ENCODE peak calls at places on chromosomes 11 and 22, in five cellular contexts. One of them, this sample, is unnamed.

GRCh38 chr11:17845431-17845881 is 110.9 kb downstream of the KCNC1 start:
- DNase-seq in stimulated activated CD4-positive, alpha-beta T cell treated with anti-CD3 and anti-CD28 coated beads, Interleukin-12 subunit alpha, Interleukin-12 subunit beta, amount 100 ng/mL, for 4 hours: no peak
- DNase-seq in mammary epithelial cell: peak; percentile 89
- DNase-seq in NCI-H1436: no peak
- DNase-seq in COLO829: no peak
- DNase-seq in this sample: no peak

GRCh38 chr11:111765320-111765983 is 737 bp downstream of the PPP2R1B start:
- DNase-seq in stimulated activated CD4-positive, alpha-beta T cell treated with anti-CD3 and anti-CD28 coated beads, Interleukin-12 subunit alpha, Interleukin-12 subunit beta, amount 100 ng/mL, for 4 hours: no peak
- DNase-seq in NCI-H1436: no peak
- DNase-seq in COLO829: peak; percentile 3
- DNase-seq in mammary epithelial cell: peak; percentile 16
- DNase-seq in this sample: no peak

GRCh38 chr22:24101966-24102365 is 79.3 kb upstream of the SUSD2 start:
- DNase-seq in mammary epithelial cell: no peak
- DNase-seq in COLO829: no peak
- DNase-seq in stimulated activated CD4-positive, alpha-beta T cell treated with anti-CD3 and anti-CD28 coated beads, Interleukin-12 subunit alpha, Interleukin-12 subunit beta, amount 100 ng/mL, for 4 hours: no peak
- DNase-seq in NCI-H1436: no peak
- DNase-seq in this sample: no peak

GRCh38 chr11:112467721-112468120 is 207.1 kb upstream of the PLET1 start:
- DNase-seq in NCI-H1436: no peak
- DNase-seq in stimulated activated CD4-positive, alpha-beta T cell treated with anti-CD3 and anti-CD28 coated beads, Interleukin-12 subunit alpha, Interleukin-12 subunit beta, amount 100 ng/mL, for 4 hours: no peak
- DNase-seq in COLO829: no peak
- DNase-seq in mammary epithelial cell: no peak
- DNase-seq in this sample: no peak

GRCh38 chr11:2268911-2269600 is 1.3 kb downstream of the ASCL2 start:
- DNase-seq in NCI-H1436: no peak
- DNase-seq in stimulated activated CD4-positive, alpha-beta T cell treated with anti-CD3 and anti-CD28 coated beads, Interleukin-12 subunit alpha, Interleukin-12 subunit beta, amount 100 ng/mL, for 4 hours: peak; percentile 84
- DNase-seq in COLO829: no peak
- DNase-seq in mammary epithelial cell: peak; percentile 47
- DNase-seq in this sample: peak; percentile 60

GRCh38 chr22:23270212-23270733 is 90.0 kb downstream of the BCR start:
- DNase-seq in mammary epithelial cell: no peak
- DNase-seq in NCI-H1436: no peak
- DNase-seq in stimulated activated CD4-positive, alpha-beta T cell treated with anti-CD3 and anti-CD28 coated beads, Interleukin-12 subunit alpha, Interleukin-12 subunit beta, amount 100 ng/mL, for 4 hours: no peak
- DNase-seq in COLO829: no peak
- DNase-seq in this sample: no peak

GRCh38 chr11:29679996-29680395 is 336.8 kb downstream of the KCNA4 start:
- DNase-seq in NCI-H1436: no peak
- DNase-seq in COLO829: no peak
- DNase-seq in mammary epithelial cell: no peak
- DNase-seq in stimulated activated CD4-positive, alpha-beta T cell treated with anti-CD3 and anti-CD28 coated beads, Interleukin-12 subunit alpha, Interleukin-12 subunit beta, amount 100 ng/mL, for 4 hours: no peak
- DNase-seq in this sample: no peak

GRCh38 chr11:14577290-14577689 is 57.1 kb upstream of the PSMA1 start:
- DNase-seq in mammary epithelial cell: no peak
- DNase-seq in COLO829: no peak
- DNase-seq in NCI-H1436: no peak
- DNase-seq in stimulated activated CD4-positive, alpha-beta T cell treated with anti-CD3 and anti-CD28 coated beads, Interleukin-12 subunit alpha, Interleukin-12 subunit beta, amount 100 ng/mL, for 4 hours: no peak
- DNase-seq in this sample: no peak

GRCh38 chr11:77299528-77299993 is 1.9 kb downstream of the GDPD4 start:
- DNase-seq in COLO829: no peak
- DNase-seq in NCI-H1436: no peak
- DNase-seq in stimulated activated CD4-positive, alpha-beta T cell treated with anti-CD3 and anti-CD28 coated beads, Interleukin-12 subunit alpha, Interleukin-12 subunit beta, amount 100 ng/mL, for 4 hours: no peak
- DNase-seq in mammary epithelial cell: peak; percentile 78
- DNase-seq in this sample: no peak

GRCh38 chr11:35354644-35355043 is 64.7 kb downstream of the SLC1A2 start:
- DNase-seq in NCI-H1436: no peak
- DNase-seq in mammary epithelial cell: no peak
- DNase-seq in stimulated activated CD4-positive, alpha-beta T cell treated with anti-CD3 and anti-CD28 coated beads, Interleukin-12 subunit alpha, Interleukin-12 subunit beta, amount 100 ng/mL, for 4 hours: no peak
- DNase-seq in COLO829: no peak
- DNase-seq in this sample: no peak

GRCh38 chr11:66643745-66644437 is 5.4 kb downstream of the RBM4 start:
- DNase-seq in NCI-H1436: no peak
- DNase-seq in COLO829: no peak
- DNase-seq in stimulated activated CD4-positive, alpha-beta T cell treated with anti-CD3 and anti-CD28 coated beads, Interleukin-12 subunit alpha, Interleukin-12 subunit beta, amount 100 ng/mL, for 4 hours: no peak
- DNase-seq in mammary epithelial cell: no peak
- DNase-seq in this sample: no peak

GRCh38 chr11:100816823-100817222 is 129.7 kb downstream of the ARHGAP42 start:
- DNase-seq in mammary epithelial cell: no peak
- DNase-seq in COLO829: no peak
- DNase-seq in NCI-H1436: no peak
- DNase-seq in stimulated activated CD4-positive, alpha-beta T cell treated with anti-CD3 and anti-CD28 coated beads, Interleukin-12 subunit alpha, Interleukin-12 subunit beta, amount 100 ng/mL, for 4 hours: no peak
- DNase-seq in this sample: no peak

GRCh38 chr11:123166095-123166559 is 28.9 kb downstream of the CLMP start:
- DNase-seq in NCI-H1436: no peak
- DNase-seq in mammary epithelial cell: peak; percentile 66
- DNase-seq in COLO829: peak; percentile 25
- DNase-seq in stimulated activated CD4-positive, alpha-beta T cell treated with anti-CD3 and anti-CD28 coated beads, Interleukin-12 subunit alpha, Interleukin-12 subunit beta, amount 100 ng/mL, for 4 hours: peak; percentile 3
- DNase-seq in this sample: peak; percentile 8

GRCh38 chr11:73244589-73245240 is 26.6 kb downstream of the P2RY2 start:
- DNase-seq in NCI-H1436: no peak
- DNase-seq in mammary epithelial cell: no peak
- DNase-seq in COLO829: no peak
- DNase-seq in stimulated activated CD4-positive, alpha-beta T cell treated with anti-CD3 and anti-CD28 coated beads, Interleukin-12 subunit alpha, Interleukin-12 subunit beta, amount 100 ng/mL, for 4 hours: no peak
- DNase-seq in this sample: no peak

GRCh38 chr11:17650601-17650911 is 68.8 kb upstream of the MYOD1 start:
- DNase-seq in COLO829: no peak
- DNase-seq in mammary epithelial cell: no peak
- DNase-seq in stimulated activated CD4-positive, alpha-beta T cell treated with anti-CD3 and anti-CD28 coated beads, Interleukin-12 subunit alpha, Interleukin-12 subunit beta, amount 100 ng/mL, for 4 hours: no peak
- DNase-seq in NCI-H1436: no peak
- DNase-seq in this sample: no peak

GRCh38 chr11:117792241-117792640 is 4.8 kb downstream of the DSCAML1 start:
- DNase-seq in stimulated activated CD4-positive, alpha-beta T cell treated with anti-CD3 and anti-CD28 coated beads, Interleukin-12 subunit alpha, Interleukin-12 subunit beta, amount 100 ng/mL, for 4 hours: no peak
- DNase-seq in COLO829: no peak
- DNase-seq in NCI-H1436: no peak
- DNase-seq in mammary epithelial cell: no peak
- DNase-seq in this sample: no peak

GRCh38 chr22:23791737-23792645 is 5.2 kb downstream of the SMARCB1 start:
- DNase-seq in stimulated activated CD4-positive, alpha-beta T cell treated with anti-CD3 and anti-CD28 coated beads, Interleukin-12 subunit alpha, Interleukin-12 subunit beta, amount 100 ng/mL, for 4 hours: no peak
- DNase-seq in NCI-H1436: no peak
- DNase-seq in mammary epithelial cell: no peak
- DNase-seq in COLO829: no peak
- DNase-seq in this sample: no peak

GRCh38 chr11:2798951-2799761 is 86.4 kb downstream of the CDKN1C start:
- DNase-seq in NCI-H1436: no peak
- DNase-seq in mammary epithelial cell: no peak
- DNase-seq in COLO829: no peak
- DNase-seq in stimulated activated CD4-positive, alpha-beta T cell treated with anti-CD3 and anti-CD28 coated beads, Interleukin-12 subunit alpha, Interleukin-12 subunit beta, amount 100 ng/mL, for 4 hours: no peak
- DNase-seq in this sample: peak; percentile 7

GRCh38 chr22:50071432-50072166 is 13.5 kb upstream of the TTLL8 start:
- DNase-seq in stimulated activated CD4-positive, alpha-beta T cell treated with anti-CD3 and anti-CD28 coated beads, Interleukin-12 subunit alpha, Interleukin-12 subunit beta, amount 100 ng/mL, for 4 hours: no peak
- DNase-seq in COLO829: no peak
- DNase-seq in NCI-H1436: no peak
- DNase-seq in mammary epithelial cell: peak; percentile 10
- DNase-seq in this sample: no peak

GRCh38 chr22:44363214-44363979 is 50.6 kb upstream of the SHISAL1 start:
- DNase-seq in COLO829: peak; percentile 75
- DNase-seq in mammary epithelial cell: peak; percentile 89
- DNase-seq in stimulated activated CD4-positive, alpha-beta T cell treated with anti-CD3 and anti-CD28 coated beads, Interleukin-12 subunit alpha, Interleukin-12 subunit beta, amount 100 ng/mL, for 4 hours: no peak
- DNase-seq in NCI-H1436: no peak
- DNase-seq in this sample: no peak